ENCODE peak calls at places on chromosome 12, in six cellular contexts. One of them, this sample, is unnamed.

GRCh38 chr12:52442600-52443061 is 8.5 kb upstream of the KRT75 start:
- DNase-seq in adrenal gland: no peak
- DNase-seq in smooth muscle cell of the brain vasculature: peak; percentile 2
- DNase-seq in fibroblast of lung: peak; percentile 96
- DNase-seq in activated naive CD4-positive, alpha-beta T cell treated with anti-CD3 and anti-CD28 coated beads for 36 hours: no peak
- DNase-seq in GM04503: peak; percentile 50
- DNase-seq in this sample: peak; percentile 66

GRCh38 chr12:105561981-105562726 is 231.7 kb downstream of the C12orf75 start:
- DNase-seq in adrenal gland: peak; percentile 16
- DNase-seq in smooth muscle cell of the brain vasculature: peak; percentile 23
- DNase-seq in fibroblast of lung: peak; percentile 91
- DNase-seq in activated naive CD4-positive, alpha-beta T cell treated with anti-CD3 and anti-CD28 coated beads for 36 hours: no peak
- DNase-seq in GM04503: peak; percentile 63
- DNase-seq in this sample: peak; percentile 89

GRCh38 chr12:130084359-130084758 is 77.9 kb upstream of the FZD10 start:
- DNase-seq in adrenal gland: no peak
- DNase-seq in smooth muscle cell of the brain vasculature: no peak
- DNase-seq in fibroblast of lung: no peak
- DNase-seq in activated naive CD4-positive, alpha-beta T cell treated with anti-CD3 and anti-CD28 coated beads for 36 hours: no peak
- DNase-seq in GM04503: no peak
- DNase-seq in this sample: no peak

GRCh38 chr12:42421844-42422779 is 96.1 kb downstream of the PPHLN1 start:
- DNase-seq in adrenal gland: no peak
- DNase-seq in smooth muscle cell of the brain vasculature: no peak
- DNase-seq in fibroblast of lung: peak; percentile 80
- DNase-seq in activated naive CD4-positive, alpha-beta T cell treated with anti-CD3 and anti-CD28 coated beads for 36 hours: no peak
- DNase-seq in GM04503: no peak
- DNase-seq in this sample: peak; percentile 23

GRCh38 chr12:95859947-95860850 is 1.4 kb downstream of the SNRPF start:
- DNase-seq in adrenal gland: no peak
- DNase-seq in smooth muscle cell of the brain vasculature: no peak
- DNase-seq in fibroblast of lung: no peak
- DNase-seq in activated naive CD4-positive, alpha-beta T cell treated with anti-CD3 and anti-CD28 coated beads for 36 hours: no peak
- DNase-seq in GM04503: no peak
- DNase-seq in this sample: no peak

GRCh38 chr12:51905507-51906438 is 1.5 kb upstream of the ACVRL1 start:
- DNase-seq in adrenal gland: no peak
- DNase-seq in smooth muscle cell of the brain vasculature: no peak
- DNase-seq in fibroblast of lung: no peak
- DNase-seq in activated naive CD4-positive, alpha-beta T cell treated with anti-CD3 and anti-CD28 coated beads for 36 hours: no peak
- DNase-seq in GM04503: no peak
- DNase-seq in this sample: peak; percentile 58

GRCh38 chr12:30630378-30631285 is 65.0 kb downstream of the IPO8 start:
- DNase-seq in adrenal gland: no peak
- DNase-seq in smooth muscle cell of the brain vasculature: no peak
- DNase-seq in fibroblast of lung: peak; percentile 15
- DNase-seq in activated naive CD4-positive, alpha-beta T cell treated with anti-CD3 and anti-CD28 coated beads for 36 hours: no peak
- DNase-seq in GM04503: no peak
- DNase-seq in this sample: no peak

GRCh38 chr12:120457133-120457532 is 10.9 kb downstream of the GATC start:
- DNase-seq in adrenal gland: no peak
- DNase-seq in smooth muscle cell of the brain vasculature: no peak
- DNase-seq in fibroblast of lung: no peak
- DNase-seq in activated naive CD4-positive, alpha-beta T cell treated with anti-CD3 and anti-CD28 coated beads for 36 hours: no peak
- DNase-seq in GM04503: no peak
- DNase-seq in this sample: no peak

GRCh38 chr12:53560912-53561589 is 53.8 kb upstream of the NPFF start:
- DNase-seq in adrenal gland: no peak
- DNase-seq in smooth muscle cell of the brain vasculature: no peak
- DNase-seq in fibroblast of lung: no peak
- DNase-seq in activated naive CD4-positive, alpha-beta T cell treated with anti-CD3 and anti-CD28 coated beads for 36 hours: no peak
- DNase-seq in GM04503: no peak
- DNase-seq in this sample: no peak

GRCh38 chr12:43856932-43857331 is 21.1 kb downstream of the TMEM117 start:
- DNase-seq in adrenal gland: no peak
- DNase-seq in smooth muscle cell of the brain vasculature: no peak
- DNase-seq in fibroblast of lung: no peak
- DNase-seq in activated naive CD4-positive, alpha-beta T cell treated with anti-CD3 and anti-CD28 coated beads for 36 hours: no peak
- DNase-seq in GM04503: no peak
- DNase-seq in this sample: no peak

GRCh38 chr12:110689002-110689600 is at the start of gene HVCN1:
- DNase-seq in adrenal gland: peak; percentile 49
- DNase-seq in smooth muscle cell of the brain vasculature: no peak
- DNase-seq in fibroblast of lung: peak; percentile 22
- DNase-seq in activated naive CD4-positive, alpha-beta T cell treated with anti-CD3 and anti-CD28 coated beads for 36 hours: peak; percentile 57
- DNase-seq in GM04503: no peak
- DNase-seq in this sample: peak; percentile 16

GRCh38 chr12:85394809-85395208 is 114.8 kb downstream of the ALX1 start:
- DNase-seq in adrenal gland: no peak
- DNase-seq in smooth muscle cell of the brain vasculature: no peak
- DNase-seq in fibroblast of lung: no peak
- DNase-seq in activated naive CD4-positive, alpha-beta T cell treated with anti-CD3 and anti-CD28 coated beads for 36 hours: no peak
- DNase-seq in GM04503: no peak
- DNase-seq in this sample: no peak

GRCh38 chr12:15522574-15523187 is 200.4 kb downstream of the PTPRO start:
- DNase-seq in adrenal gland: no peak
- DNase-seq in smooth muscle cell of the brain vasculature: no peak
- DNase-seq in fibroblast of lung: peak; percentile 40
- DNase-seq in activated naive CD4-positive, alpha-beta T cell treated with anti-CD3 and anti-CD28 coated beads for 36 hours: no peak
- DNase-seq in GM04503: no peak
- DNase-seq in this sample: peak; percentile 75

GRCh38 chr12:92696240-92696639 is 6.5 kb upstream of the PLEKHG7 start:
- DNase-seq in adrenal gland: no peak
- DNase-seq in smooth muscle cell of the brain vasculature: peak; percentile 24
- DNase-seq in fibroblast of lung: peak; percentile 29
- DNase-seq in activated naive CD4-positive, alpha-beta T cell treated with anti-CD3 and anti-CD28 coated beads for 36 hours: no peak
- DNase-seq in GM04503: no peak
- DNase-seq in this sample: peak; percentile 32

GRCh38 chr12:226401-226800 is 12.4 kb upstream of the SLC6A12 start:
- DNase-seq in adrenal gland: no peak
- DNase-seq in smooth muscle cell of the brain vasculature: no peak
- DNase-seq in fibroblast of lung: no peak
- DNase-seq in activated naive CD4-positive, alpha-beta T cell treated with anti-CD3 and anti-CD28 coated beads for 36 hours: peak; percentile 2
- DNase-seq in GM04503: no peak
- DNase-seq in this sample: no peak

GRCh38 chr12:12976366-12976765 is 23.7 kb downstream of the HEBP1 start:
- DNase-seq in adrenal gland: no peak
- DNase-seq in smooth muscle cell of the brain vasculature: no peak
- DNase-seq in fibroblast of lung: peak; percentile 97
- DNase-seq in activated naive CD4-positive, alpha-beta T cell treated with anti-CD3 and anti-CD28 coated beads for 36 hours: no peak
- DNase-seq in GM04503: peak; percentile 95
- DNase-seq in this sample: peak; percentile 95

GRCh38 chr12:121774968-121775474 is 18.5 kb downstream of the RHOF start:
- DNase-seq in adrenal gland: no peak
- DNase-seq in smooth muscle cell of the brain vasculature: no peak
- DNase-seq in fibroblast of lung: peak; percentile 30
- DNase-seq in activated naive CD4-positive, alpha-beta T cell treated with anti-CD3 and anti-CD28 coated beads for 36 hours: no peak
- DNase-seq in GM04503: no peak
- DNase-seq in this sample: no peak